ENCODE peak calls at places on chromosomes 2 and 18, in seven cellular contexts. K is IMR-90; D is Panc1; X is colonic mucosa; B is stomach; V is lower lobe of right lung; N is CD8-positive, alpha-beta T cell. L is an unnamed sample.

GRCh38 chr2:73063909-73064875 is 7.3 kb downstream of the SFXN5 start:
- DNase-seq in K (peak), D (peak), X (no peak), B (no peak), V (no peak), N (no peak), L (no peak)

GRCh38 chr2:23221236-23221635 is 163.7 kb upstream of the KLHL29 start:
- DNase-seq in K (no peak), D (no peak), X (no peak), B (no peak), V (no peak), N (no peak), L (peak)

GRCh38 chr2:26503238-26503880 is 25.4 kb upstream of the OTOF start:
- DNase-seq in K (peak), D (peak), X (peak), B (peak), V (peak), N (peak), L (no peak)

GRCh38 chr2:111678161-111678560 is 205.8 kb downstream of the ANAPC1 start:
- DNase-seq in K (no peak), D (no peak), X (no peak), B (no peak), V (no peak), N (no peak), L (no peak)

GRCh38 chr18:62537042-62537894 is 14.4 kb downstream of the ZCCHC2 start:
- DNase-seq in K (no peak), D (no peak), X (no peak), B (no peak), V (no peak), N (no peak), L (no peak)

GRCh38 chr2:147374410-147374811 is 470.4 kb upstream of the ACVR2A start:
- DNase-seq in K (no peak), D (no peak), X (no peak), B (no peak), V (no peak), N (no peak), L (no peak)

GRCh38 chr2:236877972-236878371 is 207.7 kb upstream of the COPS8 start:
- DNase-seq in K (no peak), D (no peak), X (no peak), B (no peak), V (no peak), N (no peak), L (no peak)

GRCh38 chr2:134683561-134684112 is 35.2 kb downstream of the TMEM163 start:
- DNase-seq in K (no peak), D (no peak), X (no peak), B (no peak), V (no peak), N (no peak), L (no peak)

DNA sequence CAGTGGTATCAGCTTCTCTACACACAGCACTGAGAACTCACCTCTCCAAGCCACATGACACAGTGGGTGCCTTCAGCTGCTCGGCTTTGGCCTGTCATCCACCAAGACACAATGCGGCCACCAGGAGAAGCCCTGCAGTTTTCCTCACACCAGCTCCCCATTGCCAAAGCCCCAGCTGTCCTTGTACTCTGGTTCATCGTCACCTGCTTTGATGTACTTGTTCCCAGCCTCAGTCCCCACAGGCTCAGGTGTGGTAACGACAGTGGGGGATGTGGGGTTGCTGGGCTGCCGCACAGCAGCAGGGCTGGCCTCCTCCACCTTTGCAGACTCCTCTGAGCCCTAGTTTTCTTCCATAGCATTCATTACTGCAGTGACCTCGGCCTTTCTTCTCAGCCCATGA is 387.3 kb downstream of the MEIS1 start:
- DNase-seq in K (no peak), D (no peak), X (no peak), B (no peak), V (no peak), N (no peak), L (no peak)
- TF ChIP-seq CTCF in K (no peak), D (no peak), X (no peak), B (no peak), V (no peak), N (no peak), L (no peak)

DNA sequence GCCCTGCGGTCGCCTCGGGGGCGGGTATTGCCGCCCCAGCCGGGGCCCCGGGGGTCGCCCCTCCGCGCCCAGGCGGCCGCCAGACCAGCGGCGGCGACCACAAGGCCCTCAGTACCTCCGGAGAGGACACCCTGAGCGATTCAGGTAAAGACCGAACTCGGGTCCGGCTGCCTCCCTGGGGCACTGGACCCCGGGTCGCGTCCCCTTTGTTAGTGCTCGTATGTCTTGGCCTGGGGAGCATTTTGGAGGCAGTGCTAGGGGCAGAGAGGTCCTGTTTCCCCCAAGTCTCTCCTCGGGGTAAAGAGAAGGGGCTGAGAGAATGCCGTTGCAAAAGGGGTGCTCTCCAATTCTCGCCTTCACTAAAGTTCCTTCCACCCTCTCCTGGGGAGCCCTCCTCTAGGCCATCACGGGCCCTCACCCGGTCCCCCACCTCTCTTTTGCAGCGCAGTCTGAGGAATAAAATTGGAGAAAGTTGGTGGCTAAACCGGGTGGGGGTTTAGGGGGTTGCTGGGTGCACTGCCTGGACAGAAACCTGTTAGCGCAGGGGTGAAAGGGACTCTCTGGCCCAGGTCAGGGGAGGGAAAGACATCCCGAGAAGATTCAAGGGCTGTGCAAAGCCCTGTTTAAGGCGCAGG is 2.5 kb downstream of the MYCN start:
- DNase-seq in K (no peak), D (no peak), X (no peak), B (no peak), V (no peak), N (no peak), L (no peak)
- H3K27ac ChIP-seq in K (no peak), D (no peak), X (no peak), B (peak), V (no peak), N (no peak), L (no peak)

GRCh38 chr2:126973745-126974144 is 75.1 kb downstream of the TEX51 start:
- DNase-seq in K (no peak), D (no peak), X (no peak), B (no peak), V (no peak), N (no peak), L (no peak)
- H3K4me3 ChIP-seq in K (no peak), D (no peak), X (no peak), B (no peak), V (no peak), N (no peak), L (no peak)

GRCh38 chr2:1051075-1051474 is 100.4 kb downstream of the SNTG2 start:
- DNase-seq in K (peak), D (no peak), X (no peak), B (no peak), V (no peak), N (no peak), L (no peak)

GRCh38 chr2:1052671-1053270 is 102.1 kb downstream of the SNTG2 start:
- DNase-seq in K (peak), D (no peak), X (no peak), B (no peak), V (no peak), N (no peak), L (no peak)

GRCh38 chr2:1053781-1054180 is 103.1 kb downstream of the SNTG2 start:
- DNase-seq in K (no peak), D (no peak), X (no peak), B (no peak), V (no peak), N (no peak), L (no peak)

GRCh38 chr2:1049691-1050090 is 99.0 kb downstream of the SNTG2 start:
- DNase-seq in K (peak), D (no peak), X (no peak), B (no peak), V (no peak), N (no peak), L (no peak)

GRCh38 chr2:1051585-1051984 is 100.9 kb downstream of the SNTG2 start:
- DNase-seq in K (no peak), D (no peak), X (no peak), B (no peak), V (no peak), N (no peak), L (no peak)
- TF ChIP-seq CTCF in K (no peak), D (no peak), X (no peak), B (no peak), V (no peak), N (no peak), L (no peak)

DNA sequence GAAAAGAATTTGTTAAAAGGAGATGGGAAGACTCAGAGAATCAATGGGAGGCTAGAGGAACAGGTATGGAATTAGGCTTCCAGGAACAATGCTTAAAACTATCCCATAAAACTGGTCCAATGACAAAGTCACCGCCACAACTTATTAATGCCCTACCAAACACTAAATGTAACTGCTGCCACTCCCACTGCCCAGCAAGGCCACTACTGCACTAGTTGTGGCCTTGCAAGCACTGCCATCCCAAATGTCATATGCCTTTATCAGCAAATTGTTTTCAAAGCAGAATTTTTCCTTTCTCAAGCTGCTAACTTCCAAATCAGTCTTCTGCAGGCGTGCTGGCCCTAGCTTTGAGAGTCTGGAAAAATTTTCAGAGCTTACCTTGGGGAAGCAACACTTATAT is 14.5 kb upstream of the C2orf69 start:
- DNase-seq in K (no peak), D (no peak), X (no peak), B (no peak), V (no peak), N (no peak), L (no peak)
- H3K27ac ChIP-seq in K (no peak), D (no peak), X (no peak), B (no peak), V (no peak), N (no peak), L (no peak)

L was measured in coronary artery.